ENCODE peak calls at places on chromosomes 13 and 19, in nine cellular contexts. One of them, this sample, is unnamed.

GRCh38 chr13:46468570-46468969 is 81.5 kb upstream of the RUBCNL start:
- DNase-seq in aorta: no peak
- DNase-seq in lower leg skin: no peak
- DNase-seq in amniotic stem cell: no peak
- DNase-seq in non-pigmented ciliary epithelial cell: no peak
- DNase-seq in Peyer's patch: no peak
- DNase-seq in heart left ventricle: no peak
- DNase-seq in hippocampal formation: no peak
- DNase-seq in stimulated activated CD4-positive, alpha-beta T cell treated with anti-CD3 and anti-CD28 coated beads, Interleukin-1b, Interleukin-23, amount 100 ng/mL, for 4 hours: no peak
- DNase-seq in this sample: no peak

GRCh38 chr13:112724788-112725345 is 35.0 kb downstream of the ATP11A start:
- DNase-seq in Peyer's patch: no peak
- DNase-seq in hippocampal formation: no peak
- DNase-seq in heart left ventricle: no peak
- DNase-seq in amniotic stem cell: no peak
- DNase-seq in non-pigmented ciliary epithelial cell: no peak
- DNase-seq in lower leg skin: no peak
- DNase-seq in aorta: no peak
- DNase-seq in stimulated activated CD4-positive, alpha-beta T cell treated with anti-CD3 and anti-CD28 coated beads, Interleukin-1b, Interleukin-23, amount 100 ng/mL, for 4 hours: no peak
- DNase-seq in this sample: no peak

GRCh38 chr19:12777217-12778019 is 2.1 kb upstream of the HOOK2 start:
- DNase-seq in aorta: peak
- DNase-seq in stimulated activated CD4-positive, alpha-beta T cell treated with anti-CD3 and anti-CD28 coated beads, Interleukin-1b, Interleukin-23, amount 100 ng/mL, for 4 hours: peak
- DNase-seq in heart left ventricle: peak
- DNase-seq in lower leg skin: peak
- DNase-seq in Peyer's patch: peak
- DNase-seq in amniotic stem cell: peak
- DNase-seq in hippocampal formation: peak
- DNase-seq in non-pigmented ciliary epithelial cell: no peak
- DNase-seq in this sample: peak

GRCh38 chr13:30847697-30848307 is 58.3 kb upstream of the MEDAG start:
- DNase-seq in heart left ventricle: no peak
- DNase-seq in amniotic stem cell: peak
- DNase-seq in non-pigmented ciliary epithelial cell: peak
- DNase-seq in stimulated activated CD4-positive, alpha-beta T cell treated with anti-CD3 and anti-CD28 coated beads, Interleukin-1b, Interleukin-23, amount 100 ng/mL, for 4 hours: no peak
- DNase-seq in Peyer's patch: no peak
- DNase-seq in aorta: peak
- DNase-seq in hippocampal formation: no peak
- DNase-seq in lower leg skin: no peak
- DNase-seq in this sample: peak

GRCh38 chr19:18438331-18439024 is 545 bp upstream of the ISYNA1 start:
- DNase-seq in stimulated activated CD4-positive, alpha-beta T cell treated with anti-CD3 and anti-CD28 coated beads, Interleukin-1b, Interleukin-23, amount 100 ng/mL, for 4 hours: no peak
- DNase-seq in non-pigmented ciliary epithelial cell: no peak
- DNase-seq in hippocampal formation: no peak
- DNase-seq in aorta: peak
- DNase-seq in heart left ventricle: no peak
- DNase-seq in amniotic stem cell: no peak
- DNase-seq in lower leg skin: no peak
- DNase-seq in Peyer's patch: peak
- DNase-seq in this sample: peak

GRCh38 chr13:80338781-80339577 is 1.9 kb downstream of the SPRY2 start:
- DNase-seq in Peyer's patch: peak
- DNase-seq in non-pigmented ciliary epithelial cell: peak
- DNase-seq in heart left ventricle: peak
- DNase-seq in amniotic stem cell: peak
- DNase-seq in hippocampal formation: peak
- DNase-seq in stimulated activated CD4-positive, alpha-beta T cell treated with anti-CD3 and anti-CD28 coated beads, Interleukin-1b, Interleukin-23, amount 100 ng/mL, for 4 hours: no peak
- DNase-seq in lower leg skin: peak
- DNase-seq in aorta: peak
- DNase-seq in this sample: peak

GRCh38 chr13:44142911-44143665 is 230.5 kb upstream of the SERP2 start:
- DNase-seq in hippocampal formation: no peak
- DNase-seq in aorta: no peak
- DNase-seq in heart left ventricle: no peak
- DNase-seq in non-pigmented ciliary epithelial cell: peak
- DNase-seq in lower leg skin: no peak
- DNase-seq in stimulated activated CD4-positive, alpha-beta T cell treated with anti-CD3 and anti-CD28 coated beads, Interleukin-1b, Interleukin-23, amount 100 ng/mL, for 4 hours: no peak
- DNase-seq in Peyer's patch: no peak
- DNase-seq in amniotic stem cell: no peak
- DNase-seq in this sample: no peak

GRCh38 chr13:92500192-92500591 is 726.4 kb upstream of the GPC6 start:
- DNase-seq in lower leg skin: no peak
- DNase-seq in hippocampal formation: no peak
- DNase-seq in amniotic stem cell: no peak
- DNase-seq in stimulated activated CD4-positive, alpha-beta T cell treated with anti-CD3 and anti-CD28 coated beads, Interleukin-1b, Interleukin-23, amount 100 ng/mL, for 4 hours: no peak
- DNase-seq in Peyer's patch: no peak
- DNase-seq in aorta: no peak
- DNase-seq in heart left ventricle: no peak
- DNase-seq in non-pigmented ciliary epithelial cell: no peak
- DNase-seq in this sample: no peak

GRCh38 chr13:79434578-79434977 is 28.5 kb upstream of the RBM26 start:
- DNase-seq in lower leg skin: no peak
- DNase-seq in non-pigmented ciliary epithelial cell: peak
- DNase-seq in Peyer's patch: no peak
- DNase-seq in aorta: no peak
- DNase-seq in heart left ventricle: no peak
- DNase-seq in stimulated activated CD4-positive, alpha-beta T cell treated with anti-CD3 and anti-CD28 coated beads, Interleukin-1b, Interleukin-23, amount 100 ng/mL, for 4 hours: no peak
- DNase-seq in amniotic stem cell: peak
- DNase-seq in hippocampal formation: no peak
- DNase-seq in this sample: no peak

GRCh38 chr13:69882451-69882850 is 225.2 kb upstream of the ATXN8OS start:
- DNase-seq in heart left ventricle: no peak
- DNase-seq in amniotic stem cell: no peak
- DNase-seq in hippocampal formation: no peak
- DNase-seq in lower leg skin: no peak
- DNase-seq in aorta: no peak
- DNase-seq in stimulated activated CD4-positive, alpha-beta T cell treated with anti-CD3 and anti-CD28 coated beads, Interleukin-1b, Interleukin-23, amount 100 ng/mL, for 4 hours: no peak
- DNase-seq in Peyer's patch: no peak
- DNase-seq in non-pigmented ciliary epithelial cell: no peak
- DNase-seq in this sample: no peak

GRCh38 chr13:30898721-30899188 is 7.3 kb upstream of the MEDAG start:
- DNase-seq in hippocampal formation: no peak
- DNase-seq in aorta: peak
- DNase-seq in lower leg skin: peak
- DNase-seq in heart left ventricle: no peak
- DNase-seq in non-pigmented ciliary epithelial cell: peak
- DNase-seq in stimulated activated CD4-positive, alpha-beta T cell treated with anti-CD3 and anti-CD28 coated beads, Interleukin-1b, Interleukin-23, amount 100 ng/mL, for 4 hours: no peak
- DNase-seq in amniotic stem cell: peak
- DNase-seq in Peyer's patch: no peak
- DNase-seq in this sample: no peak

GRCh38 chr19:17721821-17722220 is 2.5 kb downstream of the MAP1S start:
- DNase-seq in aorta: peak
- DNase-seq in lower leg skin: no peak
- DNase-seq in Peyer's patch: no peak
- DNase-seq in heart left ventricle: peak
- DNase-seq in amniotic stem cell: no peak
- DNase-seq in stimulated activated CD4-positive, alpha-beta T cell treated with anti-CD3 and anti-CD28 coated beads, Interleukin-1b, Interleukin-23, amount 100 ng/mL, for 4 hours: no peak
- DNase-seq in non-pigmented ciliary epithelial cell: no peak
- DNase-seq in hippocampal formation: no peak
- DNase-seq in this sample: peak

This sample was measured in body of pancreas.